ENCODE peak calls at places on chromosomes 3 and 15, in seven cellular contexts. D is H1, I is IMR-90, Y is neuronal stem cell, G is mesenchymal stem cell, A is H9, Q is trophoblast cell. Z is an unnamed sample.

GRCh38 chr3:184339016-184339415 is 1.6 kb downstream of the FAM131A start:
- DNase-seq in Y (no peak), Q (no peak), A (no peak), G (no peak), I (no peak), D (no peak), Z (no peak)

GRCh38 chr3:128681277-128681829 is 30.7 kb upstream of the RPN1 start:
- DNase-seq in A (no peak), G (no peak), D (no peak), Q (no peak), I (no peak), Y (no peak), Z (no peak)

GRCh38 chr15:35874260-35874905 is 328.4 kb upstream of the DPH6 start:
- DNase-seq in I (peak), A (no peak), G (peak), Y (no peak), D (no peak), Q (peak), Z (peak)

GRCh38 chr15:74036271-74037170 is 42.0 kb downstream of the PML start:
- DNase-seq in I (peak), Y (peak), A (peak), G (peak), D (peak), Q (peak), Z (peak)

GRCh38 chr3:168040624-168041208 is 55.0 kb downstream of the GOLIM4 start:
- DNase-seq in G (peak), D (no peak), Q (peak), I (peak), Y (no peak), A (peak), Z (peak)

GRCh38 chr3:150397220-150397619 is 10.9 kb upstream of the TSC22D2 start:
- DNase-seq in D (no peak), I (no peak), Q (no peak), A (no peak), Y (no peak), G (no peak), Z (no peak)

GRCh38 chr3:28335246-28335645 is 13.3 kb upstream of the ZCWPW2 start:
- DNase-seq in Y (no peak), A (no peak), Q (no peak), D (no peak), G (no peak), I (no peak), Z (no peak)

GRCh38 chr15:29208352-29208751 is 61.3 kb downstream of the NSMCE3 start:
- DNase-seq in A (no peak), Q (no peak), D (no peak), I (no peak), G (no peak), Y (no peak), Z (peak)

GRCh38 chr3:31196881-31197364 is 302.5 kb upstream of the GADL1 start:
- DNase-seq in A (peak), G (peak), D (no peak), I (peak), Y (no peak), Q (peak), Z (peak)

GRCh38 chr15:88563638-88564037 is 17.2 kb upstream of the DET1 start:
- DNase-seq in Y (no peak), D (no peak), I (peak), G (peak), A (no peak), Q (no peak), Z (no peak)

GRCh38 chr3:61899700-61900462 is 338.5 kb downstream of the PTPRG start:
- DNase-seq in D (no peak), I (no peak), Y (no peak), Q (no peak), A (no peak), G (no peak), Z (no peak)

GRCh38 chr15:66229790-66230460 is 23.6 kb downstream of the MEGF11 start:
- DNase-seq in G (no peak), A (no peak), Y (no peak), D (no peak), I (no peak), Q (no peak), Z (no peak)
- H3K4ac ChIP-seq in G (no peak), A (no peak), Y (no peak), D (no peak), I (no peak), Q (no peak), Z (no peak)

DNA sequence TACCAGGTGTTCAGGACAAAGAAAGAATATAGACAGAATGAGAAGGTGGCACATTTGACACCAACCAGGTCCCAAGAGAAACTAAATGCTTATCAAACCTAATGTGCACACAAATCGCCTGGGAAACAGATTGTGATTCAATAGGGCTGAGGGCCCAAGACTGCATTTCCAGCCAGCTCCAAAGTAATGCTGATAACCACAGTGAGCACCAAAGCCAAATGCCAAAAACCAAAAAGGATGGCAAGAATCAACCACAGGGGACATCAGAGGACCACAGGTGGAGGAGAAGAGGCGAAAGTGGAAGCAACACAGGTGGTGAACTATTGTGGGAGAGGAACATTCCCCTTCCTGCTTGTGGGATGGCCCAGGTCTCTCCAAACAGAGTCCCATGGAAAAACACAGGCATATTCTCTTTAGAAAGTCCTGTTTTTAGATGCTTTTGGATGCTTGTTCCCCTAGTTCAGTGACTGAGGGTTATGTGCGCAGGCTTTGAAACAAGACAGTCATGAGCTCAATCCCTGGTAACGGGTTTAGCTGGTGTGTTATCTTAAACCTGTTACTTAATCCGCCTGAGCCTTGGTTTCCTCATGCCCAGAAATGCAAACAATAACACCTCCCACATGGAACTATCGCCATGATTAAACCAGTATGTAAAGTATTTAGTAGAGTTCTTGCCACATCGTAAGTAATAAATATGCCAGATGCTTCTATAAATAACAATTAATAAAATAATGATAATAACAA is 241.7 kb downstream of the ATP8B4 start:
- DNase-seq in Q (peak), I (peak), A (no peak), Y (no peak), G (no peak), D (no peak), Z (peak)
- H3K4ac ChIP-seq in Q (no peak), I (peak), A (no peak), Y (no peak), G (peak), D (no peak), Z (no peak)

DNA sequence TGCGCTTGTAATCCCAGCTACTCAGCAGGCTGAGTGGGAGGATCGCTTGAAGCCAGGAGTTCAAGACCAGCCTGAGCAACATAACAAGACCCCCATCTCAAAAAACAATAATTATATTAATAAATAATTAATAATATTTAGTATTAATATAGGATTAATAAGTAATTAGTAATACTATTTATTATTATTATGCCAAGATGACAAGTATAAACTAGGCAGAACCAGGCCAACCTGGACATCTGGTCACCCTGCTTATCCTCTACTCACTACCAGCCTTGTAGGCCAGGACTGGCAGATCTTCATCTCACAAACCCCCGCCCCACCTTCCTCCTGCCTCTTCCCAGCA is 429 bp downstream of the CPN2 start:
- DNase-seq in D (no peak), Y (no peak), I (no peak), Q (no peak), A (no peak), G (no peak), Z (no peak)
- H3K4ac ChIP-seq in D (no peak), Y (no peak), I (peak), Q (no peak), A (no peak), G (no peak), Z (no peak)

DNA sequence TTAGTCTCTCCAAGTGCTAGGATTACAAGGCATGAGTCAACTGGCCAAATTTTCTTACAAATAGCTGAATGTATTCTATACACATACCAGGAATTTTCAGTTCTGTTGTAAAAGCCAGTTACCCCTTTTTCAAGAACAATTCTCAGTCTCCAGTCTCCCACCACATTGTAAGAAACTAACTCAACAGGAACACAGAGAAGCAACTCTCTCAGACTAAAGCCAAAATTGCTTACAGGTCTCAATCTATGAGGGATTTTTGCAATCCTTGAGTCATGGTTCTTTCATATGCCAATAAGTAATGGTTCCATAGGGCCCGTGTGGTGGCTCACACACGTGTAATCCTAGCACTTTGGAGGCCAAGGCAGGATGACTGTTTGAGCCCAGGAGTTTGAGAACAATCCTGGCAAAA is 8.5 kb downstream of the IP6K2 start:
- DNase-seq in I (peak), D (no peak), Q (peak), G (peak), A (no peak), Y (no peak), Z (no peak)
- H3K4ac ChIP-seq in I (no peak), D (no peak), Q (peak), G (no peak), A (no peak), Y (no peak), Z (no peak)

GRCh38 chr15:63877713-63878271 is 44.0 kb upstream of the HERC1 start:
- DNase-seq in Q (no peak), D (no peak), A (no peak), G (no peak), I (no peak), Y (no peak), Z (peak)

GRCh38 chr15:63881431-63881830 is 47.7 kb upstream of the HERC1 start:
- DNase-seq in G (no peak), Q (no peak), Y (no peak), I (no peak), D (no peak), A (no peak), Z (no peak)

GRCh38 chr15:63880019-63880418 is 46.3 kb upstream of the HERC1 start:
- DNase-seq in G (no peak), Q (no peak), A (no peak), I (no peak), Y (no peak), D (no peak), Z (no peak)

GRCh38 chr15:63879211-63879610 is 45.5 kb upstream of the HERC1 start:
- DNase-seq in I (no peak), Q (no peak), G (no peak), Y (peak), A (no peak), D (no peak), Z (peak)

DNA sequence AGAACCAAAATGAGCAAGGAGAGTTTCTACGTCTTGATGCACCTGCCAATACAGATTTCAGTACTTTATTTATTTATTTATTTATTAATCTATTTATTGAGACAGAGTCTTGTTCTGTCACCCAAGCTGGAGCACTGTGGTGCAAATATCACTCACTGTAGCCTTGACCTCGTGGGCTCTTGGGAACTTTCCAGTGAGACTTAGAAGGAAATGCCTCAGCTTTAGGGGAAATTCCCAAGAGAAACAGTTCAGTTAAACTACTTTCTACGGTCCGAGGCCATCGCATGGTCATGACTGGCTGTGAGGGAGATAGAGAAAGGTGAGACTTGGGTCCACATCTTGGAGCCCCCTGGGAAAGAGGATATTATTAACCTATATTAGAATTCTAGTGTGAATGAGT is 47.0 kb upstream of the HERC1 start:
- DNase-seq in Y (no peak), I (peak), A (no peak), D (no peak), G (peak), Q (no peak), Z (no peak)
- H3K4ac ChIP-seq in Y (no peak), I (no peak), A (no peak), D (no peak), G (no peak), Q (no peak), Z (no peak)

GRCh38 chr3:26087751-26088150 is 297.9 kb downstream of the OXSM start:
- DNase-seq in I (no peak), D (no peak), G (no peak), Y (no peak), Q (no peak), A (no peak), Z (no peak)

GRCh38 chr3:26090589-26090988 is 300.7 kb downstream of the OXSM start:
- DNase-seq in Q (no peak), D (no peak), I (no peak), Y (no peak), A (no peak), G (no peak), Z (no peak)

GRCh38 chr3:26089249-26089648 is 299.4 kb downstream of the OXSM start:
- DNase-seq in D (no peak), A (no peak), Y (no peak), G (no peak), I (no peak), Q (no peak), Z (no peak)

GRCh38 chr3:26091096-26091495 is 301.2 kb downstream of the OXSM start:
- DNase-seq in Q (no peak), G (no peak), I (no peak), Y (no peak), A (no peak), D (no peak), Z (no peak)
- H3K4ac ChIP-seq in Q (no peak), G (no peak), I (no peak), Y (no peak), A (no peak), D (no peak), Z (no peak)

GRCh38 chr3:105807701-105808100 is 61.1 kb downstream of the CBLB start:
- DNase-seq in G (no peak), A (no peak), I (no peak), D (no peak), Q (no peak), Y (no peak), Z (no peak)

GRCh38 chr3:105809204-105809893 is 59.5 kb downstream of the CBLB start:
- DNase-seq in G (no peak), Q (peak), D (no peak), Y (no peak), A (no peak), I (no peak), Z (no peak)

GRCh38 chr3:105812194-105812586 is 56.6 kb downstream of the CBLB start:
- DNase-seq in G (peak), A (no peak), I (peak), Y (no peak), Q (peak), D (no peak), Z (no peak)

GRCh38 chr3:105813710-105814109 is 55.1 kb downstream of the CBLB start:
- DNase-seq in G (no peak), I (no peak), D (no peak), A (no peak), Q (no peak), Y (no peak), Z (no peak)

GRCh38 chr3:105811518-105812193 is 57.2 kb downstream of the CBLB start:
- DNase-seq in A (no peak), Y (no peak), Q (no peak), D (no peak), I (no peak), G (no peak), Z (no peak)
- H3K4ac ChIP-seq in A (no peak), Y (no peak), Q (no peak), D (no peak), I (no peak), G (no peak), Z (no peak)

GRCh38 chr3:18672561-18672960 is 247.4 kb upstream of the SATB1 start:
- DNase-seq in Y (no peak), D (no peak), Q (no peak), A (no peak), I (no peak), G (no peak), Z (no peak)

GRCh38 chr3:18670755-18671154 is 245.6 kb upstream of the SATB1 start:
- DNase-seq in A (no peak), G (no peak), Y (no peak), I (no peak), D (no peak), Q (no peak), Z (no peak)

GRCh38 chr3:18666655-18667054 is 241.5 kb upstream of the SATB1 start:
- DNase-seq in G (no peak), D (no peak), I (no peak), Q (no peak), A (no peak), Y (no peak), Z (no peak)

GRCh38 chr3:18669374-18669773 is 244.2 kb upstream of the SATB1 start:
- DNase-seq in I (no peak), A (no peak), G (no peak), Y (no peak), Q (no peak), D (no peak), Z (no peak)

DNA sequence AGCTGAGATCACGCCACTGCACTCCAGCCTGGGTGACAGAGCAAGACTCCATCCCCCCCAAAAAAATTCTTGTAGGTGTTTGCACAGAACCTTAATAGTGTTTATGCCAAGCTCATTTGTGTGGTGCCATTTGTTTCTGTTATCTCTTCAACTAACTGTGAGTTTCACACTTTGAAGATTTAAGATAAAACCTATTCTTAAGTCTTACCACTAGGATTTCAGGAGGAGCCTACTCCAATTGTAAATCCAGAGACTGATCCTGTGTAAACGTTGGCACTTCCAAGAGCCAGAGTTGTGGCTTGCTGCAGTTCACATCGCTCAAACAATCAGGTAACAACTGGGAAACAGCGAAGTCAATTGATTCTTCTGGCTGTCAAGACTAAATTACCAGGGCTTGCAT is 242.4 kb upstream of the SATB1 start:
- DNase-seq in D (no peak), G (no peak), I (no peak), Q (no peak), A (no peak), Y (no peak), Z (peak)
- H3K4ac ChIP-seq in D (no peak), G (no peak), I (no peak), Q (no peak), A (no peak), Y (no peak), Z (no peak)

GRCh38 chr3:11053926-11054503 is 61.5 kb downstream of the SLC6A1 start:
- DNase-seq in G (no peak), D (no peak), Q (peak), A (no peak), I (no peak), Y (no peak), Z (no peak)
- H3K4ac ChIP-seq in G (no peak), D (no peak), Q (no peak), A (no peak), I (no peak), Y (no peak), Z (no peak)